ENCODE peak calls at places on chromosome 12, in five cellular contexts. P is endothelial cell, L is fibroblast of pulmonary artery, N is OCI-LY7, E is IMR-90. H is an unnamed sample.
A peak's percentile ranks its signal among the peaks of the same experiment; 100 is the strongest.

GRCh38 chr12:19953734-19954133 is 414.6 kb upstream of the PDE3A start:
- DNase-seq in P (no peak), L (no peak), N (no peak), E (no peak), H (no peak)

GRCh38 chr12:110002691-110003515 is 3.7 kb downstream of the ANKRD13A start:
- DNase-seq in P (no peak), L (no peak), N (no peak), E (peak; percentile 52), H (no peak)

GRCh38 chr12:98471085-98471484 is 44.3 kb upstream of the TMPO start:
- DNase-seq in P (no peak), L (no peak), N (no peak), E (no peak), H (no peak)

GRCh38 chr12:27653661-27654060 is 42.6 kb upstream of the REP15 start:
- DNase-seq in P (no peak), L (no peak), N (no peak), E (no peak), H (peak; percentile 10)

GRCh38 chr12:64820593-64820992 is 3.9 kb upstream of the TBC1D30 start:
- DNase-seq in P (no peak), L (no peak), N (no peak), E (no peak), H (no peak)

GRCh38 chr12:101923049-101923718 is 45.8 kb downstream of the DRAM1 start:
- DNase-seq in P (no peak), L (no peak), N (no peak), E (no peak), H (no peak)

GRCh38 chr12:113422030-113422900 is at the start of gene SDSL:
- DNase-seq in P (no peak), L (peak; percentile 82), N (peak; percentile 83), E (peak; percentile 80), H (peak; percentile 60)

GRCh38 chr12:92574046-92574783 is 128.6 kb upstream of the PLEKHG7 start:
- DNase-seq in P (peak; percentile 19), L (no peak), N (peak; percentile 46), E (peak; percentile 40), H (no peak)

GRCh38 chr12:4421590-4422031 is 24.0 kb downstream of the FGF6 start:
- DNase-seq in P (peak; percentile 46), L (peak; percentile 50), N (peak; percentile 60), E (peak; percentile 36), H (peak; percentile 84)

GRCh38 chr12:55816876-55817351 is 610 bp downstream of the SARNP start:
- DNase-seq in P (no peak), L (peak; percentile 42), N (peak; percentile 24), E (peak; percentile 26), H (no peak)

GRCh38 chr12:11877869-11878780 is 192.6 kb upstream of the BCL2L14 start:
- DNase-seq in P (no peak), L (peak; percentile 77), N (no peak), E (peak; percentile 80), H (no peak)

GRCh38 chr12:19402743-19403400 is 36.4 kb upstream of the AEBP2 start:
- DNase-seq in P (no peak), L (peak; percentile 73), N (no peak), E (peak; percentile 63), H (no peak)

GRCh38 chr12:3199551-3200031 is 122.4 kb downstream of the TSPAN9 start:
- DNase-seq in P (peak; percentile 53), L (peak; percentile 40), N (no peak), E (peak; percentile 59), H (no peak)

GRCh38 chr12:67222302-67222701 is 46.9 kb upstream of the CAND1 start:
- DNase-seq in P (peak; percentile 12), L (peak; percentile 14), N (peak; percentile 8), E (peak; percentile 10), H (no peak)

GRCh38 chr12:70692681-70693288 is 55.6 kb upstream of the PTPRB start:
- DNase-seq in P (no peak), L (peak; percentile 68), N (peak; percentile 3), E (peak; percentile 29), H (no peak)

GRCh38 chr12:28517101-28517500 is 326.8 kb downstream of the CCDC91 start:
- DNase-seq in P (no peak), L (no peak), N (no peak), E (no peak), H (no peak)

GRCh38 chr12:5396541-5396940 is 35.4 kb upstream of the NTF3 start:
- DNase-seq in P (no peak), L (no peak), N (no peak), E (no peak), H (no peak)

GRCh38 chr12:89475203-89475990 is 49.2 kb downstream of the GALNT4 start:
- DNase-seq in P (no peak), L (no peak), N (no peak), E (peak; percentile 30), H (no peak)
- TF ChIP-seq CTCF in P (no peak), L (no peak), N (no peak), E (no peak), H (no peak)

GRCh38 chr12:79058342-79058741 is 193.8 kb downstream of the SYT1 start:
- DNase-seq in P (no peak), L (peak; percentile 61), N (no peak), E (peak; percentile 46), H (no peak)
- TF ChIP-seq CTCF in P (no peak), L (no peak), N (no peak), E (no peak), H (no peak)

DNA sequence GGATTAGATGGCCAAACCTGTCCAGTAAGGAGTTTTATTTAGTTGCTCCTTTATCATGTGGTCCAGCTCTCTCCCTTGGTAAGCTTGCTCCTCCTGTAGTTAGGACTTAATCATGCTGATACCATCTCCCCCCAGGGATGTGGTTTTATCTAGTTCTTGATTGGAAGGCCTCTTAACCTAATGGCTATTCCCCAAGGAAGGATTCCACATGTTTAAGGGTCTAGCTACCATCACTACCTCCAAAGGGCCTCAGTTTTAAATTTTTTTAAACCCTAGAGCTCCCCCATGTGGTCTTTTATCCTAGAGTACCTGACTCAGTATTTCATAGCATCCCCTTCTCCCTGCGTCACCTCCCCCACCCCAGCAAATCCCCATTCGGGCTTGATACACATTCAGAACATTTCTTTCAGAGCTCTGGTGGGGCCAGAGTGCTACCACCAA is 22.5 kb downstream of the MAP3K12 start:
- DNase-seq in P (peak; percentile 30), L (peak; percentile 44), N (peak; percentile 41), E (no peak), H (no peak)
- TF ChIP-seq CTCF in P (peak; percentile 26), L (peak; percentile 38), N (peak; percentile 79), E (peak; percentile 34), H (no peak)

GRCh38 chr12:71941174-71941573 is 2.5 kb downstream of the TPH2 start:
- DNase-seq in P (no peak), L (no peak), N (no peak), E (no peak), H (no peak)
- TF ChIP-seq CTCF in P (no peak), L (no peak), N (no peak), E (no peak), H (no peak)

DNA sequence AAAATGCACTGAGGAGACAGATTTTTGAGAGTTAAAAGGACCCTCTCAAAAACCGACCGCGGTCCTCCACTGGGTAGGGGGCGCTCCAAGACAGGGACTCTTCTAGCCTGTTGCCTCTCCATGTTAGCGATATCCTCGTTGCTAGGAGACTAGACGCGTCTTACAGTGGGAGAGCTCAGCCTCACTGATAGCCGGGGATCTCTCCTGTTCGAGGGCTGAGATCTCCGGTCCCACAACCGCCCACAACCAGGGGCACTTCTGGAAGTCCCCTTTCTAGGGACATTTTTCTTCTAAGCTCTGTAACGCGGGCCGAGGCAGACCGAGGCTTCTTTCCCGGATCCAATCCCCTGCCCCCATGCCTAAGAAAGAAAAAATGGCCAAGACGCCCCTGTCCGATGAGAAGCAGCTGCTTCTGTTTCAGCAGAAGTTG is 21.3 kb downstream of the FKBP11 start:
- DNase-seq in P (peak; percentile 92), L (peak; percentile 89), N (peak; percentile 79), E (peak; percentile 82), H (peak; percentile 85)
- TF ChIP-seq CTCF in P (peak; percentile 46), L (peak; percentile 69), N (peak; percentile 75), E (peak; percentile 65), H (peak; percentile 70)

GRCh38 chr12:93870020-93870795 is 193.0 kb downstream of the CRADD start:
- DNase-seq in P (no peak), L (no peak), N (no peak), E (no peak), H (no peak)
- TF ChIP-seq CTCF in P (no peak), L (no peak), N (no peak), E (no peak), H (no peak)

GRCh38 chr12:25241171-25242020 is 9.3 kb downstream of the KRAS start:
- DNase-seq in P (no peak), L (peak; percentile 76), N (peak; percentile 66), E (peak; percentile 71), H (peak; percentile 32)
- TF ChIP-seq CTCF in P (peak; percentile 62), L (peak; percentile 64), N (peak; percentile 97), E (peak; percentile 70), H (peak; percentile 31)

GRCh38 chr12:86837246-86837645 is 581.1 kb upstream of the MGAT4C start:
- DNase-seq in P (no peak), L (no peak), N (no peak), E (no peak), H (no peak)

GRCh38 chr12:86834217-86834616 is 578.0 kb upstream of the MGAT4C start:
- DNase-seq in P (no peak), L (no peak), N (no peak), E (no peak), H (no peak)

GRCh38 chr12:86838264-86838663 is 582.1 kb upstream of the MGAT4C start:
- DNase-seq in P (no peak), L (no peak), N (no peak), E (no peak), H (no peak)

GRCh38 chr12:86838709-86839108 is 582.5 kb upstream of the MGAT4C start:
- DNase-seq in P (no peak), L (peak; percentile 17), N (no peak), E (no peak), H (no peak)
- TF ChIP-seq CTCF in P (no peak), L (peak; percentile 8), N (no peak), E (no peak), H (no peak)

DNA sequence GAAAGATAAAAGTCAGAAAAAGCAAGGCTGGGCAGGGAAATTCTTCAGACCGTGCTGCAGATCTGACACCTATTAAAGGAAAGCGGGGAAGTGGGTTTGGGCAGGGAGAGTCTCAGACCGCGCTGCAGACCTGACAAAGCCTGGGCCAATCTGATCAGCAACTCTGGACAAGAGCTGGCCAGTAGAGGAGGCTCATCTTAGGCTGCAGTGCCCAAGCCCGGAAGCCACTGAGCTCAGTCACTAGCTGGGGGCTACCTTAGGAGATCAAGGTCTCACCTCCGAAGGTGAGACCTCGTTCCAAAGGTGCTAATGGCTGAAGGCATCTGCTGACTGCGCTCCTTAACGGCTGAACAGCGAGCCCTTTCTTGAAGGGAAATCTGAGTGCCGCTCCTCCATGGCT is 60.2 kb downstream of the SINHCAF start:
- DNase-seq in P (no peak), L (no peak), N (no peak), E (no peak), H (no peak)
- TF ChIP-seq CTCF in P (no peak), L (no peak), N (no peak), E (no peak), H (no peak)

GRCh38 chr12:53195516-53196420 is 11.3 kb downstream of the ITGB7 start:
- DNase-seq in P (no peak), L (no peak), N (no peak), E (no peak), H (no peak)
- TF ChIP-seq CTCF in P (no peak), L (no peak), N (no peak), E (no peak), H (no peak)

H was measured in GM20000.